ENCODE peak calls at places on chromosomes 3 and 15, in four cellular contexts. One of them, this sample, is unnamed. For H3K27me3, the result is how much of the 10 kb centered on the place peaks cover.

GRCh38 chr3:71341721-71342120 is 241.8 kb downstream of the FOXP1 start:
- DNase-seq in body of pancreas: no peak
- DNase-seq in sigmoid colon: no peak
- DNase-seq in tibial nerve: no peak
- DNase-seq in this sample: no peak

GRCh38 chr3:67017211-67017610 is 19.1 kb downstream of the KBTBD8 start:
- DNase-seq in body of pancreas: no peak
- DNase-seq in sigmoid colon: no peak
- DNase-seq in tibial nerve: no peak
- DNase-seq in this sample: no peak

GRCh38 chr3:141498592-141499223 is 11.9 kb downstream of the RASA2 start:
- DNase-seq in body of pancreas: peak
- DNase-seq in sigmoid colon: no peak
- DNase-seq in tibial nerve: peak
- DNase-seq in this sample: no peak

GRCh38 chr15:68676011-68676605 is 97.3 kb downstream of the CORO2B start:
- DNase-seq in body of pancreas: no peak
- DNase-seq in sigmoid colon: peak
- DNase-seq in tibial nerve: no peak
- DNase-seq in this sample: no peak

GRCh38 chr3:191985691-191986090 is 524.7 kb downstream of the PYDC2 start:
- DNase-seq in body of pancreas: no peak
- DNase-seq in sigmoid colon: no peak
- DNase-seq in tibial nerve: no peak
- DNase-seq in this sample: no peak

GRCh38 chr3:189249987-189250386 is 78.2 kb downstream of the TPRG1 start:
- DNase-seq in body of pancreas: no peak
- DNase-seq in sigmoid colon: no peak
- DNase-seq in tibial nerve: no peak
- DNase-seq in this sample: no peak

GRCh38 chr3:3531476-3531875 is 267.8 kb upstream of the LRRN1 start:
- DNase-seq in body of pancreas: no peak
- DNase-seq in sigmoid colon: no peak
- DNase-seq in tibial nerve: no peak
- DNase-seq in this sample: no peak

GRCh38 chr3:132867956-132868355 is 145.7 kb upstream of the NPHP3 start:
- DNase-seq in body of pancreas: no peak
- DNase-seq in sigmoid colon: no peak
- DNase-seq in tibial nerve: no peak
- DNase-seq in this sample: no peak

GRCh38 chr3:177050466-177051237 is 146.6 kb downstream of the TBL1XR1 start:
- DNase-seq in body of pancreas: no peak
- DNase-seq in sigmoid colon: no peak
- DNase-seq in tibial nerve: peak
- DNase-seq in this sample: no peak

DNA sequence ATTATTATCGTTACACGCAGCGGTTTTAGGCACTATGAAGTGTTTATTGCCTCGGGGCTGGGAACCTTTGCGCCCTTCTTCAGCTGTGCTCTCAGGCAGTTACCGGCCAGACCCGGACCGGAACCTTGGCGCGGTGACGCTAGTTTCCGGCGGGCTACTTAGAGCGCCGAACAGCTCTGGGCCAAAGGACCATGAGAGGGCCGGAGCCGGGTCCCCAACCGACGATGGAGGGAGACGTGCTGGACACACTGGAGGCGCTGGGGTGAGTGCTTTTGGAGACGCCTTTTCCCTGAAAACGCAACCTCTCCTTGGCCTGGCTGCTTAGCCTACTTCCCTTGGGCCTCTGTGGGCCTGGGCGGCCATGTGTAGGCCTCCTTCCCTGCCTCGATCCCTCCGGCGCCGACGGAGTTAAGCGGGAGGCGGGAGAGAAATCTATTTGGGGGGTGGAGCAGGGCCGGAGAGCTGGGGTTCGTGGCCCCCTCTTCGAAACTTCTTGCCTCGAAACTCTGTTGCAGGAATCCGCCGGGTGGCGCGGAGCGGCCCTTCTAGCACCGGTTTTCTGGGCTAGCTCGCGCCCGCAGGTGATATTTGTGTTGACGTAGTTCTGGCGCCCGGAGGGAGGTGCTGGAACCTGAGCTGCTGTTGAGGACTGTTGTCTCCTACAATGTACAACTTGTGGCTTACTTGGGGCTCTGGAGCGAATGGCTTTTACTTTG is at the start of gene FAM98B:
- DNase-seq in body of pancreas: peak
- DNase-seq in sigmoid colon: peak
- DNase-seq in tibial nerve: peak
- DNase-seq in this sample: peak
- TF ChIP-seq POLR2A in body of pancreas: peak
- TF ChIP-seq POLR2A in sigmoid colon: no peak
- TF ChIP-seq POLR2A in tibial nerve: peak
- TF ChIP-seq POLR2A in this sample: peak

GRCh38 chr3:115627180-115628074 is 4.1 kb downstream of the GAP43 start:
- DNase-seq in body of pancreas: no peak
- DNase-seq in sigmoid colon: no peak
- DNase-seq in tibial nerve: no peak
- DNase-seq in this sample: no peak
- TF ChIP-seq CTCF in body of pancreas: no peak
- TF ChIP-seq CTCF in sigmoid colon: no peak
- TF ChIP-seq CTCF in tibial nerve: no peak
- TF ChIP-seq CTCF in this sample: no peak

GRCh38 chr3:45677045-45677436 is 12.2 kb upstream of the SACM1L start:
- DNase-seq in body of pancreas: peak
- DNase-seq in sigmoid colon: peak
- DNase-seq in tibial nerve: peak
- DNase-seq in this sample: no peak

GRCh38 chr3:45670995-45671394 is 18.2 kb upstream of the SACM1L start:
- DNase-seq in body of pancreas: no peak
- DNase-seq in sigmoid colon: no peak
- DNase-seq in tibial nerve: peak
- DNase-seq in this sample: no peak

GRCh38 chr3:45677841-45678240 is 11.4 kb upstream of the SACM1L start:
- DNase-seq in body of pancreas: no peak
- DNase-seq in sigmoid colon: no peak
- DNase-seq in tibial nerve: no peak
- DNase-seq in this sample: no peak

GRCh38 chr3:45676248-45677044 is 12.8 kb upstream of the SACM1L start:
- DNase-seq in body of pancreas: no peak
- DNase-seq in sigmoid colon: no peak
- DNase-seq in tibial nerve: no peak
- DNase-seq in this sample: no peak

DNA sequence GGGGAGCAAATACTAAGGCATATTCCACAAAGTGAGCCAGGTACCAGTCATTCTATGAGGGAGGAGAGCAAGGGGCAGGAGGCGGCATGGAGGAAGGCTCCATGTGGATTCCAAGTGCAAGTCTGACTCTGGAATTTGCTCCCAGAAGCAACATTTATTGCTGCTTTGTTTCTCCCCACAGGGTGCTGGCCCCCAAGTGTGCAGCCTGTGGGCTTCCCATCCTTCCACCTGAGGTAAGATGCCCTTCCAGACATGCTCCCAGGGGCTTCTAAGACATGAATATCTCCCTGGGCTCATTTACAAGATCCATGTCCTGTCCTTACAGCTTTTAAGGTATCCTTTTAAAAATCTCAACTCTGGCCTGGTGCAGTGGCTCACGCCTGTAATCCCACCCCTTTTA is 15.9 kb upstream of the SACM1L start:
- DNase-seq in body of pancreas: no peak
- DNase-seq in sigmoid colon: no peak
- DNase-seq in tibial nerve: no peak
- DNase-seq in this sample: no peak
- H3K27me3 ChIP-seq in body of pancreas: under half
- H3K27me3 ChIP-seq in sigmoid colon: under half
- H3K27me3 ChIP-seq in tibial nerve: under half
- H3K27me3 ChIP-seq in this sample: under half

DNA sequence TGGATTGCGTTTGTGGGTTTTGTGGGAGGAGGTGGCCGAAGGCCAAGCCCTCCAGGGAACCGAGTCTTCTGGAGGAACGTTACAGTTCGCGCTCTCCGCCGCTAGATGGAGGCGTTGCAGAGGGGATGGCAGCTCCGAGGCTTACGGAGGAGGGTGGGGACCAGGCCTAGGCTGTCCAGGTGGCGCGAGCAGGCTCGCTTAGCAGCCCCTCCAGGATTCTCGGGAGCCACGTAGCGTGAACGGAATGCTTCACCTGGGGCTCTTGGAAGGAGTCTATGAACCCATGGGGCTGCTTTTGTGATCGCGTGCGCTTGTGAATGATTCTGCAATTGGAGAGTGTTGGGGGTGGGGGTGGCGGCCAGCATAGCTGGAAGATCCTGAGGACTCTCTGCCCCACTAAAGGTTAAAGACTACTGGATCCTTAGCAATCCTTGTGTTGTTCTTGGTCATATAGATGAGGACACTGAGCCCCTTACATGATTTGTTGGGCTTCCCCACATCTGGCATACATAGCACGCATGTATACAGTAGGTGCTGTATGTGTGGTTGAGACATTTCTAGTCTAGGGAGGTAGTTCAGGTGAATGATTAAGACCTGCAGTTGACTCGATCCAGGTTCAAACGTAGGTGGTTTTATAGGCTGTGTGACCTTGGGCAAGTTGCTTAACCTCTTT is 25.7 kb downstream of the FAM3D start:
- DNase-seq in body of pancreas: peak
- DNase-seq in sigmoid colon: peak
- DNase-seq in tibial nerve: peak
- DNase-seq in this sample: peak
- TF ChIP-seq POLR2A in body of pancreas: no peak
- TF ChIP-seq POLR2A in sigmoid colon: no peak
- TF ChIP-seq POLR2A in tibial nerve: no peak
- TF ChIP-seq POLR2A in this sample: no peak

DNA sequence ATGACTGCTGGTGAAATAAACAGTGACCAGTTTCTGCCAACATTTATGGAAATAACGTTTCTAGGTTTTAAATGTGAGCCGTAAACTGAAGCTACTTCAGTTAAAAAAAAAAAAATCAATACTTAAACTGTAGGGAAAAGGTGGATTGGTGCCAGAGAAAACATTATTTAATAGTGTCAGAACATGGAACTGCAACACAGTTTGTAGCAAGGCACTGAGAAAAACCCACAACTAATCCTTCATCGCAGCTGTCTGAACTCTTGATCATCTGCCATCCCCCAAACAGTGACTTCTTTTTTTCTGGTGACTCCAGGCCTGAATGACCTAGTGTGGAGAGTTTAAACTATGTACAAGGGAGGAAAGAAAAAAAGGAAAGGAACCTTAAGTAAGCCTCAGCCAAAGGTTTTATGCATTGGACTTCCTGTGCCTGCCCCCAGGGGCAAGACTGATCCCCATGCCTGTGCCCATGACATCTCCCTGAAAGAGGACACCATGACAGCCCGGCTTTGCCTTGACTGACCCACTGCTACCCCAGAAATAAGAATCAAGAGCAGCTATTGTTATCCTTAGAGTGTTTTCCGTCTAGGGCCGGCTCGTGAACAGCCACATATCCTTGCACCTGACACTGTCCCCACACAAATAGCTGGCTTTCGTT is 33.1 kb downstream of the CRTAP start:
- DNase-seq in body of pancreas: peak
- DNase-seq in sigmoid colon: no peak
- DNase-seq in tibial nerve: no peak
- DNase-seq in this sample: no peak
- TF ChIP-seq CTCF in body of pancreas: peak
- TF ChIP-seq CTCF in sigmoid colon: no peak
- TF ChIP-seq CTCF in tibial nerve: no peak
- TF ChIP-seq CTCF in this sample: no peak

GRCh38 chr15:33430564-33430963 is 119.8 kb downstream of the RYR3 start:
- DNase-seq in body of pancreas: no peak
- DNase-seq in sigmoid colon: no peak
- DNase-seq in tibial nerve: no peak
- DNase-seq in this sample: no peak

GRCh38 chr15:33424025-33424424 is 113.3 kb downstream of the RYR3 start:
- DNase-seq in body of pancreas: no peak
- DNase-seq in sigmoid colon: no peak
- DNase-seq in tibial nerve: no peak
- DNase-seq in this sample: no peak

GRCh38 chr15:33425149-33425548 is 114.4 kb downstream of the RYR3 start:
- DNase-seq in body of pancreas: no peak
- DNase-seq in sigmoid colon: no peak
- DNase-seq in tibial nerve: peak
- DNase-seq in this sample: no peak
- H3K27me3 ChIP-seq in body of pancreas: under half
- H3K27me3 ChIP-seq in sigmoid colon: under half
- H3K27me3 ChIP-seq in tibial nerve: under half
- H3K27me3 ChIP-seq in this sample: under half

GRCh38 chr3:47846880-47847248 is 43.9 kb downstream of the DHX30 start:
- DNase-seq in body of pancreas: no peak
- DNase-seq in sigmoid colon: no peak
- DNase-seq in tibial nerve: no peak
- DNase-seq in this sample: no peak
- TF ChIP-seq POLR2A in body of pancreas: no peak
- TF ChIP-seq POLR2A in sigmoid colon: no peak
- TF ChIP-seq POLR2A in tibial nerve: no peak
- TF ChIP-seq POLR2A in this sample: no peak